ENCODE peak calls at places on chromosomes 4 and X, in five cellular contexts. G is A549, I is body of pancreas, A is GM23338, O is mammary epithelial cell. Y is an unnamed sample.

GRCh38 chrX:9429767-9430166 is 35.1 kb upstream of the TBL1X start:
- DNase-seq in A (no peak), I (no peak), O (no peak), G (no peak), Y (peak; percentile 56)

GRCh38 chrX:97252111-97252510 is 368.4 kb downstream of the RPA4 start:
- DNase-seq in I (no peak), O (no peak), A (no peak), G (no peak), Y (no peak)

GRCh38 chrX:40245411-40246140 is 147.8 kb upstream of the BCOR start:
- DNase-seq in I (no peak), A (no peak), G (no peak), O (no peak), Y (no peak)

GRCh38 chr4:3802571-3803474 is 36.6 kb downstream of the ADRA2C start:
- DNase-seq in O (no peak), G (no peak), A (no peak), I (no peak), Y (no peak)

GRCh38 chr4:8045909-8046308 is 106.2 kb upstream of the AFAP1 start:
- DNase-seq in I (no peak), G (no peak), O (no peak), A (peak; percentile 51), Y (no peak)

GRCh38 chr4:67483868-67484602 is 61.3 kb downstream of the CENPC start:
- DNase-seq in G (no peak), A (peak; percentile 46), O (no peak), I (no peak), Y (no peak)

GRCh38 chr4:150070464-150071170 is 7.6 kb upstream of the DCLK2 start:
- DNase-seq in O (no peak), I (no peak), A (no peak), G (peak; percentile 62), Y (no peak)

GRCh38 chr4:143026459-143027170 is 158.1 kb upstream of the USP38 start:
- DNase-seq in G (no peak), A (no peak), O (no peak), I (no peak), Y (no peak)

GRCh38 chrX:8773117-8773516 is 28.1 kb downstream of the FAM9A start:
- DNase-seq in A (no peak), O (no peak), G (no peak), I (no peak), Y (no peak)

GRCh38 chr4:123127865-123128264 is 205.5 kb upstream of the NUDT6 start:
- DNase-seq in I (no peak), G (no peak), O (peak; percentile 61), A (no peak), Y (no peak)

GRCh38 chr4:163755013-163755412 is 260.5 kb downstream of the TMA16 start:
- DNase-seq in G (peak; percentile 7), I (no peak), A (peak; percentile 30), O (peak; percentile 23), Y (no peak)

GRCh38 chrX:125384843-125385242 is 65.2 kb downstream of the TEX13C start:
- DNase-seq in O (no peak), I (no peak), G (no peak), A (no peak), Y (no peak)

GRCh38 chrX:37685452-37686347 is at the start of gene XK:
- DNase-seq in I (peak; percentile 65), G (peak; percentile 76), A (peak; percentile 74), O (peak; percentile 19), Y (peak; percentile 48)

GRCh38 chr4:100060765-100061416 is 110.8 kb upstream of the H2AZ1 start:
- DNase-seq in A (peak; percentile 21), I (no peak), G (no peak), O (no peak), Y (no peak)

GRCh38 chr4:183321079-183321478 is 1.0 kb upstream of the CLDN22 start:
- DNase-seq in I (no peak), O (no peak), G (no peak), A (no peak), Y (no peak)

GRCh38 chrX:47623540-47624027 is 3.9 kb upstream of the SYN1 start:
- DNase-seq in O (peak; percentile 26), I (peak; percentile 57), A (peak; percentile 90), G (peak; percentile 74), Y (peak; percentile 56)

GRCh38 chrX:108070891-108071290 is 20.5 kb downstream of the PSMD10 start:
- DNase-seq in G (peak; percentile 10), A (no peak), I (no peak), O (peak; percentile 89), Y (no peak)

GRCh38 chr4:38306482-38307071 is 346.4 kb downstream of the PTTG2 start:
- DNase-seq in G (no peak), O (no peak), A (no peak), I (no peak), Y (no peak)

GRCh38 chr4:10033191-10033881 is 12.0 kb upstream of the SLC2A9 start:
- DNase-seq in O (no peak), A (no peak), I (no peak), G (no peak), Y (peak; percentile 70)

GRCh38 chrX:150324035-150324728 is 38.9 kb upstream of the MAMLD1 start:
- DNase-seq in G (peak; percentile 44), I (peak; percentile 30), A (no peak), O (peak; percentile 69), Y (peak; percentile 17)

GRCh38 chr4:91288702-91289311 is 1015.0 kb upstream of the GRID2 start:
- DNase-seq in G (no peak), I (peak; percentile 22), A (peak; percentile 45), O (no peak), Y (no peak)

GRCh38 chrX:20205927-20206708 is 60.6 kb downstream of the RPS6KA3 start:
- DNase-seq in O (no peak), I (no peak), G (no peak), A (no peak), Y (no peak)

GRCh38 chr4:99832854-99833253 is 16.2 kb downstream of the DAPP1 start:
- DNase-seq in O (no peak), G (no peak), I (no peak), A (no peak), Y (no peak)

GRCh38 chr4:14863420-14864364 is 138.6 kb upstream of the CPEB2 start:
- DNase-seq in I (no peak), O (no peak), A (no peak), G (no peak), Y (no peak)

GRCh38 chr4:89064848-89065247 is 7.9 kb upstream of the FAM13A start:
- DNase-seq in G (no peak), A (no peak), I (no peak), O (no peak), Y (no peak)

GRCh38 chr4:13656569-13656988 is 29.1 kb upstream of the BOD1L1 start:
- DNase-seq in O (peak; percentile 55), G (peak; percentile 68), I (peak; percentile 48), A (peak; percentile 63), Y (peak; percentile 68)
- TF ChIP-seq CTCF in O (peak; percentile 77), G (peak; percentile 66), I (peak; percentile 72), A (peak; percentile 93), Y (peak; percentile 82)

DNA sequence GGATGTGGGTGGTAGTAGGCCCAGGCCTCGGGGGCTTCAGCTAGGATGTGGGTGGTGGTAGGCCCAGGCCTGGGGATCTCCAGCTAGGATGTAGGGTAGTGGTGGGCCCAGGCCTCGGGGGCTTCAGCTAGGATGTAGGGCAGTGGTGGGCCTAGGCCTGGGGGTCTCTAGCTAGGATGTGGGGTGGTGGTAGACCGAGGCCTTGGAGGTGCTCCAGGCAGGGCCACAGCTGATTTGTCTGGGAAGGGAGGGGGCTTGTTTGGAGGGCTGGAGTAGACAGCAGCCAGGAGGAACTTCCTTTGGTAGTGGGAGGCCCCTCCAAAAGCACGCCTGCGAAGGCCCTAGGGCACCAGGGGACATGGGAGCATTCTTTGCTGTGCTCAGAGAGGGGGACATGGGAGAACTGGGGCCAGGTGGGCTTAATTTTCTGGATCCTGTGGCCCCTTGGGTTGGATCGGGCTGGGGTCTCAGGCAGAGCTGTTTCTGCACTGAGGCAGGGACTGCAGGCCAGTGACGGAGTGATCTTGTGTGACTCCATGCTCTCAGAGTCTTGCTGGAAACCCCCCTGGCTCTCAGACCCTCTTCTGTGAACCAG is 3.3 kb upstream of the SPON2 start:
- DNase-seq in G (no peak), I (no peak), O (no peak), A (no peak), Y (no peak)
- H3K4me1 ChIP-seq in G (peaks cover 20% of the 10 kb centered on the region), I (peaks cover 23% of the 10 kb centered on the region), O (peaks cover 15% of the 10 kb centered on the region), A (no peaks in the 10 kb centered on the region), Y (peaks cover 18% of the 10 kb centered on the region)

GRCh38 chr4:118752551-118752950 is 67.4 kb downstream of the METTL14 start:
- DNase-seq in A (no peak), I (no peak), O (no peak), G (no peak), Y (no peak)

GRCh38 chr4:118754890-118755289 is 69.7 kb downstream of the METTL14 start:
- DNase-seq in O (no peak), G (no peak), A (no peak), I (no peak), Y (no peak)

GRCh38 chr4:118751634-118752293 is 66.6 kb downstream of the METTL14 start:
- DNase-seq in I (no peak), A (no peak), O (no peak), G (no peak), Y (no peak)

GRCh38 chr4:118753685-118754084 is 68.5 kb downstream of the METTL14 start:
- DNase-seq in O (no peak), A (no peak), I (no peak), G (no peak), Y (no peak)

DNA sequence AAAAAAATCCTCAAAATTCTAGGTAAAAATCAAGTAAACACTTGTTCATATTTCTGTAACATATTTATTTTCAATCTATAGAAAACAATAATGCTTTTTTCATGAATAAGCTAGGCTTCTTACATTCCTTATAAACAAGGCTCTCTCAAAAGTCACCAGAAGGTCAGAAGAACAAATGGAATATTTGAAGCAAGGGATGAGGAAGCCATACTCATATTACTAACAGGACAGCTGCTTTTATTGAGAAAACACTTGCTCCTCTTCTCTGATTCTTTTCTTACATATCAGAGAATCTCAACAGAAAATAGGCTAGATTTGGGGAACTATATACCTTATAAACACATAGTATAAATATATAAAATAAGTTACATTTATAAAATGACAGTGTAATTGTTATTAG is 67.9 kb downstream of the METTL14 start:
- DNase-seq in G (no peak), I (no peak), A (no peak), O (no peak), Y (no peak)
- H3K27ac ChIP-seq in G (no peak overlapping the region), I (no peak overlapping the region), A (no peak overlapping the region), O (no peak overlapping the region), Y (no peak overlapping the region)

DNA sequence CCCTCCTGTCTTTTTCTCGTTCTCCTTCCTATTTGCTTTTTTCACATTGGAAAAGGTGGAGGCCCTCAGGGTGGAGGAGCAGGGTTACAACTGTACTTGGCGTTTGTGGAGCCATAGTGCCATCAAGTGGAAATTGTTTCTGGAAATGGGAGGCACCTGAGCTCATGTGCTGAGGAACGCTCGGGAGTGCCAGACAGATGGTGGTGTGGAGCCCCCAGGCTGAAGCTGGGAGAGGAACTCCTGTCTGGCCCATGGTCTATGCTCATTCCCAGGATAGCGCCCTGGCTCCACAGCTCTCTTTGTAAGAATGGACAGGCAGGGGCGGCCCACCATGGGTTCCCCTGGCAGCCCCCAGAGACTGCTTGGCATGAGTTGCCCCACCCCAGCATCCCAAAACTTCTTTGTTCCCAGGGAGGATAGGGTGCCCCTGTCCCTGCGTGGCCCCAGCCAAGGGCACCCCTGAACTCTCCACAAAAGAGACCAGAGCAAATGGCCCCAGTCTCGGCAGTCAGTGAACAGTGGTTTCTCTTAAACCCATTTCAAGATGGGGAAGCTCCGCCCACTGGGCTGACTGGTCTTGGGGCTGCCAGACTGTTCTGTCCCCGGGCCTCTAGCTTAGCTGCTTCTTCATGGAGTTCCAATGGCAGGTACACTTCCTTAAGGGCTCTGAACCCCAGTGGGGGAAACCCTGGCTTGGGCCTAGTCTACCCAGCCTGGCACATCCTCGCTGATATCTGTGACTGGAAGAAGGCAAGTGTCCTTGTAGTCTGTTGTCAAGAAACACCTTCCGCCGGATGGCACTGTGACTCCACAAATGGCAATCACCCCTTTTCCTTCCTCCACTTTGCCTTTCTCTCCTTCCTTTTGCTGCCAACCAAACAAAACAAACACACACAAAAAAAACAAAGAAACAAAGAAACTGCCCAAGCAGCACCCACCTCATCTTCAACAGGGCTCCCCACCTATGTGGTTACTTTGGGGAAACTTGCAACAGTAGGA is 70.1 kb downstream of the NBDY start:
- DNase-seq in A (no peak), O (no peak), I (peak; percentile 71), G (no peak), Y (peak; percentile 68)
- TF ChIP-seq CTCF in A (no peak), O (no peak), I (no peak), G (no peak), Y (peak; percentile 24)

Y was measured in adrenal gland.